ENCODE peak calls at places on chromosome 20, in seven cellular contexts. M is stomach, C is left lung, I is mucosa of descending colon, V is spleen, D is AG10803, X is heart left ventricle. E is an unnamed sample.

GRCh38 chr20:4978050-4978918 is 23.0 kb downstream of the SLC23A2 start:
- DNase-seq in C (no peak), X (no peak), V (no peak), I (no peak), M (no peak), D (no peak), E (peak)

GRCh38 chr20:59020938-59021551 is 1.8 kb downstream of the TUBB1 start:
- DNase-seq in D (no peak), V (no peak), I (no peak), X (no peak), C (no peak), M (no peak), E (no peak)

GRCh38 chr20:56629464-56630085 is 469 bp downstream of the TFAP2C start:
- DNase-seq in C (no peak), V (no peak), M (no peak), I (no peak), D (no peak), X (no peak), E (no peak)

GRCh38 chr20:63741676-63742380 is 2.3 kb downstream of the SLC2A4RG start:
- DNase-seq in X (no peak), V (peak), C (no peak), M (no peak), I (peak), D (no peak), E (no peak)

GRCh38 chr20:36045373-36045714 is 77.0 kb downstream of the CNBD2 start:
- DNase-seq in C (no peak), V (no peak), D (no peak), X (no peak), M (no peak), I (no peak), E (no peak)

GRCh38 chr20:54004397-54004940 is 65.9 kb downstream of the BCAS1 start:
- DNase-seq in D (no peak), M (no peak), X (no peak), I (no peak), V (no peak), C (no peak), E (no peak)

GRCh38 chr20:62117362-62117646 is 5.0 kb upstream of the LSM14B start:
- DNase-seq in I (no peak), D (no peak), V (no peak), X (no peak), M (no peak), C (no peak), E (no peak)

GRCh38 chr20:43191946-43192847 is 2.5 kb upstream of the PTPRT start:
- DNase-seq in M (no peak), D (no peak), I (no peak), X (no peak), C (no peak), V (no peak), E (peak)

GRCh38 chr20:58457083-58457680 is 58.0 kb downstream of the APCDD1L start:
- DNase-seq in X (peak), D (peak), C (no peak), M (no peak), I (no peak), V (no peak), E (no peak)

GRCh38 chr20:38692436-38693411 is 31.6 kb upstream of the SLC32A1 start:
- DNase-seq in D (peak), M (peak), I (no peak), V (no peak), C (no peak), X (peak), E (no peak)

GRCh38 chr20:32534661-32535240 is 50.4 kb downstream of the NOL4L start:
- DNase-seq in C (no peak), D (no peak), X (no peak), I (no peak), V (no peak), M (no peak), E (no peak)

GRCh38 chr20:58025233-58025632 is 203.2 kb downstream of the ANKRD60 start:
- DNase-seq in I (no peak), V (peak), M (no peak), C (no peak), X (peak), D (no peak), E (no peak)

GRCh38 chr20:5658897-5659296 is 91.3 kb upstream of the SHLD1 start:
- DNase-seq in X (peak), V (peak), I (no peak), D (peak), C (peak), M (peak), E (no peak)

GRCh38 chr20:47262008-47262364 is 94.5 kb downstream of the ZMYND8 start:
- DNase-seq in M (no peak), D (no peak), V (no peak), X (no peak), C (no peak), I (no peak), E (no peak)
- H3K4me3 ChIP-seq in M (no peak), D (no peak), V (no peak), X (no peak), C (no peak), I (no peak), E (no peak)

DNA sequence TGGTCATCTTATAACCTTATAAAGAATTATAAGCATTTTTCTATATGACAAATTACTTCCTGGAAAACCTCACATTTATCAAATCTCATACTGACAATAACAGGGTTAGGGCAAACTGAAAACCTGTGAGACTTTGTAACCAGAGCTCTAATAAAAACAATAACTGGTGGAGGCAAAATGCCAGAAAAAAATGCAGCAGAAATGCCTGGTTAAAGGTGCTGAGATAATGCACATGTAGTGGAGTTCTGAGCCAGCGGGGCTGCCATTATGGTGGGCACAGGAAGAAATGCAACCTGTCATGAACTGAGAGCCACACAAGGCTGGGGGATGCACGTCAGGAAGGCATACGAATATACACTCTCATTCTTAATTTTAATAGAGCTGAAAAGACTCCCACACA is 53.0 kb downstream of the NCOA6 start:
- DNase-seq in D (no peak), M (no peak), I (no peak), X (no peak), C (no peak), V (no peak), E (no peak)
- TF ChIP-seq CTCF in D (no peak), M (no peak), I (no peak), X (no peak), C (no peak), V (no peak), E (no peak)

GRCh38 chr20:19233025-19233794 is 20.8 kb downstream of the SLC24A3 start:
- DNase-seq in V (no peak), X (no peak), C (no peak), I (no peak), D (no peak), M (no peak), E (no peak)
- H3K4me3 ChIP-seq in V (no peak), X (no peak), C (no peak), I (no peak), D (no peak), M (no peak), E (no peak)

DNA sequence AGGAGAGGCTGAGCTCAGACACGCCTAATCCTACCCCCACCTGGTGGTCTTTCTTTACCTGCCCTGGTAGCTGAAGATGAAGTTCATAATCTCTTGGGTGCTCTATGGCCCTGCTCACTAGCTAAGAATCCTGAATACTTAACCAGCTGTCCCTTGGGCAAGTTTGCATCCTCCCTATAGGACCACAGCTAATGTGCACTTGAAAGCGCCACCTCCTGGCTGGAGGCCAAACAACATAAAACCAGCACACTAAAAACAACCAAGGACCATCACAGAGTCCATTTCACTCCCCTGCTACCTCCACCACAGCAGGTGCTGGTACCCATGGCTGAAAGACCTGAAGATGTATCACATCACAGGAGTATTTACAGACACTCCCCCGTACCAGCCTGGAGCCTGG is 155.5 kb upstream of the SLC24A3 start:
- DNase-seq in V (no peak), C (no peak), D (no peak), X (no peak), I (no peak), M (no peak), E (peak)
- TF ChIP-seq CTCF in V (no peak), C (no peak), D (no peak), X (no peak), I (no peak), M (no peak), E (peak)

GRCh38 chr20:19376451-19376971 is 164.1 kb downstream of the SLC24A3 start:
- DNase-seq in C (no peak), X (no peak), V (no peak), D (no peak), I (no peak), M (no peak), E (no peak)
- H3K4me3 ChIP-seq in C (no peak), X (no peak), V (no peak), D (no peak), I (no peak), M (no peak), E (no peak)

GRCh38 chr20:10636326-10636818 is 37.4 kb downstream of the JAG1 start:
- DNase-seq in C (no peak), M (no peak), V (no peak), X (peak), I (no peak), D (peak), E (no peak)
- TF ChIP-seq CTCF in C (no peak), M (no peak), V (no peak), X (no peak), I (no peak), D (no peak), E (no peak)

GRCh38 chr20:47573586-47573985 is 71.9 kb downstream of the NCOA3 start:
- DNase-seq in X (no peak), M (no peak), V (no peak), I (no peak), D (no peak), C (no peak), E (no peak)

GRCh38 chr20:47576516-47577033 is 74.9 kb downstream of the NCOA3 start:
- DNase-seq in M (peak), X (peak), V (no peak), D (peak), C (peak), I (peak), E (no peak)

GRCh38 chr20:47578543-47578942 is 76.9 kb downstream of the NCOA3 start:
- DNase-seq in X (no peak), I (no peak), M (no peak), C (no peak), D (no peak), V (no peak), E (no peak)

GRCh38 chr20:47574616-47575401 is 73.1 kb downstream of the NCOA3 start:
- DNase-seq in C (no peak), X (no peak), V (no peak), I (no peak), M (no peak), D (no peak), E (no peak)

DNA sequence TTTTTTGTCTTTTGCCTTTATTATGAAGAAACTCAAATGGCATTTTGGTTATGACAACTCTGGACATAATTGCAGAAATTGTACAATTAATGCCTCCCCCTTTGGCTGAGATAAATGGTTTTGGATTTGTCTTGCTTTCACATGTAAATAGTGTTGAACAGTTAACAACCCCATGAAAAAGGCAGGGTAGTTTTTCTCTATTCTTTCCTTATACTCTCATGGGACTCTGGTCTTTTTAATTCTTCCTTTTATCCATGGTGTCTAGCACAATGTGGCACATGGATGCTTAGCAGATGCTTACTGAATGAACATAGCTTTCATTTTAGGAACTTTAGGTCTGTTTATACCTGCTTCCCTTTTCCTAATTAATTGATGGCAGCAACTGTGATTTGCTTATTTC is 75.6 kb downstream of the NCOA3 start:
- DNase-seq in D (no peak), M (no peak), I (no peak), X (no peak), C (no peak), V (no peak), E (no peak)
- H3K4me3 ChIP-seq in D (no peak), M (no peak), I (no peak), X (no peak), C (no peak), V (no peak), E (no peak)

GRCh38 chr20:50285376-50286173 is 94.9 kb downstream of the CEBPB start:
- DNase-seq in C (no peak), I (peak), V (no peak), X (peak), M (no peak), D (peak), E (no peak)
- TF ChIP-seq CTCF in C (no peak), I (no peak), V (no peak), X (no peak), M (no peak), D (peak), E (no peak)

GRCh38 chr20:16842721-16843120 is 94.6 kb downstream of the OTOR start:
- DNase-seq in X (no peak), V (no peak), I (no peak), M (no peak), D (no peak), C (no peak), E (no peak)
- H3K4me3 ChIP-seq in X (no peak), V (no peak), I (no peak), M (no peak), D (no peak), C (no peak), E (no peak)

DNA sequence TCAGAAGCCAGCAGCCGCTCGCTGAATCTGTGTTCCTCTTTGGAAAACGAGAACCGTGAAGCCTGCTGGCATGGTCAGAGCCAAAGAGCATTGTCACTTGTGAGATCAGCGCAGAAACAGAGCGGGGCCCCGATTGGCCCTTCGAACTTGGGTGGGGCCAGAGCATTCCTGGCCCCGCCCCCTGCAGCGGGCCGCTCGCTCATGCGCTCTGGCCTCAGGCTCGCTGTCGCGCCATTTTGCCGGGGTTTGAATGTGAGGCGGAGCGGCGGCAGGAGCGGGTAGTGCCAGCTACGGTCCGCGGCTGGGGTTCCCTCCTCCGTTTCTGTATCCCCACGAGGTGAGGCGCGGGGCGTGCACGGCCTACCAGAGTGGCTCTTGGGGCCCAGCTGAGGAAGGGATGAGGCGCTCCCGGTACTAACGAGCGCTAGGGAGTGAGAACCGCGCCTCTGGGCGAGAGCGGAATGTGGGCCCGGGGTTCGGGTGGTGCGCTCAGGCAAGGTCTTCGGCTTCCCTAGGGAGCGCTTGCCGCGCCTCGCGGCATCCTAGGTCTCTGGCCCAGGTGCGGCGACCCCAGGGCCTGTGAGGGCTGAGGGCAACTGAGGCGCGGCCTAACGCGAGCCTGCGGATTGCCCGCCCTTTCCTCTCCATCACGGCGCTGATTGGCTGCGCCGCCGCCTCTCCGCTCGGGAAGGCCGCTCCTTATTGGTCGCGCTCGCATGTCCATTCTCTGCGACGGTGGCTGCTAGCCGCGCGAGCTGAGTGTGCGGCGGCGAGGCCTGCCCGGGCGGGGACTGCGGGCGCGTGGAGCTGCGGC is at the start of gene CSE1L:
- DNase-seq in C (peak), X (peak), M (peak), I (peak), D (peak), V (peak), E (peak)
- TF ChIP-seq CTCF in C (peak), X (no peak), M (peak), I (no peak), D (no peak), V (peak), E (no peak)

E was measured in WERI-Rb-1.